ENCODE peak calls at places on chromosomes 2 and 18, in five cellular contexts. D is CD4-positive, alpha-beta T cell; A is lower leg skin; Z is mammary epithelial cell; K is psoas muscle. W is an unnamed sample.

GRCh38 chr2:197847666-197848401 is 43.4 kb downstream of the PLCL1 start:
- DNase-seq in K (no peak), Z (peak), D (no peak), A (no peak), W (no peak)

GRCh38 chr18:45566025-45566740 is 49.1 kb upstream of the SLC14A2 start:
- DNase-seq in A (peak), Z (peak), K (no peak), D (no peak), W (no peak)

GRCh38 chr2:204282525-204282924 is 262.8 kb upstream of the PARD3B start:
- DNase-seq in A (no peak), D (no peak), Z (peak), K (no peak), W (no peak)

GRCh38 chr2:73931531-73932500 is 5.1 kb downstream of the DGUOK start:
- DNase-seq in D (peak), Z (peak), K (no peak), A (no peak), W (no peak)

GRCh38 chr2:206989306-206989705 is 50.0 kb downstream of the CPO start:
- DNase-seq in D (no peak), A (no peak), Z (no peak), K (peak), W (no peak)

GRCh38 chr2:130755234-130756040 is at the start of gene AMER3:
- DNase-seq in Z (no peak), K (no peak), A (peak), D (no peak), W (no peak)

GRCh38 chr2:226418521-226418920 is 381.1 kb downstream of the IRS1 start:
- DNase-seq in K (no peak), D (no peak), A (no peak), Z (no peak), W (no peak)

GRCh38 chr2:175010848-175011254 is 5.7 kb upstream of the CHN1 start:
- DNase-seq in Z (no peak), K (no peak), A (no peak), D (no peak), W (no peak)

GRCh38 chr2:121099329-121100318 is 185.4 kb downstream of the TFCP2L1 start:
- DNase-seq in D (no peak), Z (no peak), A (no peak), K (no peak), W (no peak)

GRCh38 chr2:241545113-241545512 is 13.4 kb upstream of the BOK start:
- DNase-seq in Z (no peak), D (no peak), A (no peak), K (no peak), W (no peak)

GRCh38 chr2:173446722-173447121 is 92.0 kb downstream of the CDCA7 start:
- DNase-seq in A (no peak), K (no peak), D (no peak), Z (no peak), W (no peak)

GRCh38 chr2:4930704-4931103 is 761.5 kb upstream of the SOX11 start:
- DNase-seq in K (no peak), A (no peak), D (no peak), Z (no peak), W (no peak)

GRCh38 chr18:27789406-27789805 is 387.5 kb downstream of the CDH2 start:
- DNase-seq in D (no peak), A (no peak), Z (peak), K (no peak), W (no peak)

GRCh38 chr18:5197032-5197434 is at the start of gene AKAIN1:
- DNase-seq in D (no peak), Z (peak), A (no peak), K (no peak), W (peak)

GRCh38 chr2:128591022-128591840 is 272.6 kb upstream of the HS6ST1 start:
- DNase-seq in D (no peak), K (no peak), A (peak), Z (no peak), W (no peak)

GRCh38 chr2:241547781-241548450 is 10.6 kb upstream of the BOK start:
- DNase-seq in Z (no peak), K (peak), A (no peak), D (no peak), W (no peak)

GRCh38 chr2:203623104-203623503 is 83.3 kb upstream of the CD28 start:
- DNase-seq in Z (peak), D (no peak), A (no peak), K (no peak), W (no peak)

GRCh38 chr18:63379639-63379962 is 12.6 kb upstream of the KDSR start:
- DNase-seq in Z (no peak), K (no peak), D (no peak), A (no peak), W (no peak)

GRCh38 chr2:122758967-122759366 is 1003.5 kb downstream of the TSN start:
- DNase-seq in D (no peak), A (no peak), Z (no peak), K (no peak), W (no peak)

GRCh38 chr2:118536306-118536705 is 311.1 kb downstream of the EN1 start:
- DNase-seq in A (peak), Z (no peak), K (no peak), D (no peak), W (no peak)

GRCh38 chr2:66604911-66605310 is 170.0 kb downstream of the MEIS1 start:
- DNase-seq in A (no peak), Z (no peak), D (no peak), K (no peak), W (no peak)

GRCh38 chr2:32671885-32672519 is 44.2 kb downstream of the TTC27 start:
- DNase-seq in Z (no peak), D (no peak), A (no peak), K (no peak), W (no peak)

GRCh38 chr2:74419345-74419744 is 2.1 kb downstream of the C2orf81 start:
- DNase-seq in A (no peak), D (no peak), K (no peak), Z (no peak), W (no peak)

GRCh38 chr2:181848356-181848876 is 43.1 kb upstream of the ITPRID2 start:
- DNase-seq in K (no peak), D (no peak), A (no peak), Z (no peak), W (no peak)

GRCh38 chr2:54100772-54101171 is 14.6 kb upstream of the ACYP2 start:
- DNase-seq in D (no peak), A (no peak), Z (no peak), K (no peak), W (no peak)

GRCh38 chr2:54099834-54100595 is 15.4 kb upstream of the ACYP2 start:
- DNase-seq in K (no peak), Z (no peak), D (no peak), A (no peak), W (no peak)

GRCh38 chr2:54107455-54107764 is 8.0 kb upstream of the ACYP2 start:
- DNase-seq in D (no peak), Z (no peak), K (no peak), A (no peak), W (no peak)

GRCh38 chr2:54106631-54107454 is 8.6 kb upstream of the ACYP2 start:
- DNase-seq in A (no peak), K (no peak), D (peak), Z (peak), W (no peak)

GRCh38 chr2:54103454-54104314 is 11.7 kb upstream of the ACYP2 start:
- DNase-seq in D (peak), A (no peak), Z (peak), K (peak), W (no peak)
- TF ChIP-seq CTCF in D (no peak), A (no peak), Z (peak), K (no peak), W (no peak)

GRCh38 chr2:218605438-218605837 is 2.3 kb upstream of the PLCD4 start:
- DNase-seq in Z (no peak), K (peak), D (no peak), A (no peak), W (no peak)

GRCh38 chr2:218607436-218608115 is at the start of gene PLCD4:
- DNase-seq in K (peak), D (no peak), A (no peak), Z (peak), W (no peak)
- TF ChIP-seq CTCF in K (no peak), D (no peak), A (no peak), Z (peak), W (no peak)

GRCh38 chr18:62196079-62196478 is 9.0 kb downstream of the RELCH start:
- DNase-seq in Z (no peak), K (no peak), A (no peak), D (no peak), W (no peak)
- TF ChIP-seq CTCF in Z (peak), K (no peak), A (no peak), D (no peak), W (peak)

GRCh38 chr2:239290618-239291504 is 110.0 kb downstream of the HDAC4 start:
- DNase-seq in D (no peak), A (no peak), Z (peak), K (peak), W (no peak)
- TF ChIP-seq CTCF in D (no peak), A (no peak), Z (peak), K (no peak), W (no peak)

DNA sequence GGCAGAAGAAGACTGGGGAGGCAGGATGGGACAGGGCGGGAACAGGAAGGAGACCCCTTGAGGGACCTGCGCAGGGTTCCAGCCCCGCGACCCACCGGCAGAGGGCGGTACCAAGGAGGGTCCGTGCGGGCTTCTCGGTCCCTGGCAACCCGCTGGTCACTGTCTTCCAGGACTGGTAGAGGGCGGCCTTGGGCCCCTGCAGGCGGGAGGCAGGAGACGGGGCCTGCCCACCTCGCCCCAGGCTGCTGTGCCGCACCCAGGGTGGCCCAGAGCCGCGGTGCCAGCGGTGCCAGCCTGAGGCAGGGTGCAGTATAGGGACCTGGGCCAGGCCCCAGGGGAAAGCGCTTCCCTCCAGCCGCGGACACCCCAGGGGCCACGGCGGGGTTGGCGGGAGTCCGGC is 34.5 kb downstream of the NEURL3 start:
- DNase-seq in Z (no peak), D (peak), K (peak), A (no peak), W (no peak)
- TF ChIP-seq CTCF in Z (peak), D (peak), K (peak), A (no peak), W (peak)

GRCh38 chr18:3297025-3297984 is 35.4 kb downstream of the MYL12B start:
- DNase-seq in K (peak), Z (peak), A (peak), D (peak), W (peak)
- TF ChIP-seq CTCF in K (peak), Z (peak), A (peak), D (peak), W (peak)

GRCh38 chr2:111919362-111919761 is 21.0 kb downstream of the MERTK start:
- DNase-seq in A (no peak), K (no peak), Z (no peak), D (no peak), W (no peak)
- TF ChIP-seq CTCF in A (no peak), K (no peak), Z (peak), D (no peak), W (no peak)

GRCh38 chr2:36137612-36138011 is 218.0 kb upstream of the CRIM1 start:
- DNase-seq in D (no peak), A (no peak), Z (no peak), K (no peak), W (no peak)

DNA sequence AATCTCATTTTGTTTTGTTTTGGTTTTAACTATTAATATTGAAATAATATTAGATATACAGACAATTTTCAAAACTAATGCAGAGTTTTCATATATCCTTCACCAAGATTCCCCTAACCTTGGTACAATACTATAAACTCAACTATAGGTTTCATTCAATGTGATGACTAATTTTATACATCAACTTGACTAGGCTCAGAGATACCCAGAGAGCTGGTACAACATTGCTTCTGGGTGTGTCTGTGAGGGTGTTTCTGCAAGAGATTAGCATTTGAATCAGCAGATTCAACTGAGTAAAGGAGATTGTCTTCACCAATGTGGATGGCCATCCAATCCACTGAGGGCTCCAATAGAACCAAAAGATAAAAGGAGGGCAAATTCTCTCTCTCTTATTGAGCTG is 221.3 kb upstream of the CRIM1 start:
- DNase-seq in K (no peak), D (no peak), A (no peak), Z (no peak), W (no peak)
- TF ChIP-seq CTCF in K (no peak), D (no peak), A (no peak), Z (no peak), W (no peak)